ENCODE peak calls at places on chromosomes 5 and 9, in four cellular contexts. One of them, this sample, is unnamed.

GRCh38 chr5:89396262-89396975 is 513.4 kb upstream of the MEF2C start:
- DNase-seq in fibroblast of lung: no peak
- DNase-seq in stimulated activated CD4-positive, alpha-beta T cell treated with anti-CD3 and anti-CD28 coated beads, Interleukin-1b, Interleukin-23, amount 100 ng/mL, for 4 hours: no peak
- DNase-seq in activated B cell treated with CpG ODN at 0.5 μM for 24 hours: no peak
- DNase-seq in this sample: peak

GRCh38 chr5:1416856-1417469 is 28.3 kb downstream of the SLC6A3 start:
- DNase-seq in activated B cell treated with CpG ODN at 0.5 μM for 24 hours: no peak
- DNase-seq in stimulated activated CD4-positive, alpha-beta T cell treated with anti-CD3 and anti-CD28 coated beads, Interleukin-1b, Interleukin-23, amount 100 ng/mL, for 4 hours: no peak
- DNase-seq in fibroblast of lung: no peak
- DNase-seq in this sample: no peak

GRCh38 chr5:128596071-128596470 is 58.0 kb upstream of the FBN2 start:
- DNase-seq in activated B cell treated with CpG ODN at 0.5 μM for 24 hours: no peak
- DNase-seq in stimulated activated CD4-positive, alpha-beta T cell treated with anti-CD3 and anti-CD28 coated beads, Interleukin-1b, Interleukin-23, amount 100 ng/mL, for 4 hours: no peak
- DNase-seq in fibroblast of lung: peak
- DNase-seq in this sample: peak

GRCh38 chr5:154262376-154262775 is 71.8 kb downstream of the GALNT10 start:
- DNase-seq in fibroblast of lung: no peak
- DNase-seq in stimulated activated CD4-positive, alpha-beta T cell treated with anti-CD3 and anti-CD28 coated beads, Interleukin-1b, Interleukin-23, amount 100 ng/mL, for 4 hours: no peak
- DNase-seq in activated B cell treated with CpG ODN at 0.5 μM for 24 hours: no peak
- DNase-seq in this sample: no peak

GRCh38 chr9:132943677-132944293 is 631 bp downstream of the TSC1 start:
- DNase-seq in stimulated activated CD4-positive, alpha-beta T cell treated with anti-CD3 and anti-CD28 coated beads, Interleukin-1b, Interleukin-23, amount 100 ng/mL, for 4 hours: no peak
- DNase-seq in fibroblast of lung: no peak
- DNase-seq in activated B cell treated with CpG ODN at 0.5 μM for 24 hours: no peak
- DNase-seq in this sample: peak

GRCh38 chr5:38719403-38719802 is 126.4 kb upstream of the OSMR start:
- DNase-seq in fibroblast of lung: no peak
- DNase-seq in stimulated activated CD4-positive, alpha-beta T cell treated with anti-CD3 and anti-CD28 coated beads, Interleukin-1b, Interleukin-23, amount 100 ng/mL, for 4 hours: no peak
- DNase-seq in activated B cell treated with CpG ODN at 0.5 μM for 24 hours: no peak
- DNase-seq in this sample: no peak

GRCh38 chr9:109349431-109349846 is 28.6 kb upstream of the EPB41L4B start:
- DNase-seq in stimulated activated CD4-positive, alpha-beta T cell treated with anti-CD3 and anti-CD28 coated beads, Interleukin-1b, Interleukin-23, amount 100 ng/mL, for 4 hours: no peak
- DNase-seq in fibroblast of lung: peak
- DNase-seq in activated B cell treated with CpG ODN at 0.5 μM for 24 hours: no peak
- DNase-seq in this sample: no peak

GRCh38 chr9:101629624-101630023 is 34.9 kb upstream of the PPP3R2 start:
- DNase-seq in stimulated activated CD4-positive, alpha-beta T cell treated with anti-CD3 and anti-CD28 coated beads, Interleukin-1b, Interleukin-23, amount 100 ng/mL, for 4 hours: no peak
- DNase-seq in fibroblast of lung: no peak
- DNase-seq in activated B cell treated with CpG ODN at 0.5 μM for 24 hours: no peak
- DNase-seq in this sample: no peak

GRCh38 chr9:115689331-115689730 is 464.3 kb upstream of the PAPPA start:
- DNase-seq in fibroblast of lung: no peak
- DNase-seq in stimulated activated CD4-positive, alpha-beta T cell treated with anti-CD3 and anti-CD28 coated beads, Interleukin-1b, Interleukin-23, amount 100 ng/mL, for 4 hours: no peak
- DNase-seq in activated B cell treated with CpG ODN at 0.5 μM for 24 hours: no peak
- DNase-seq in this sample: no peak

GRCh38 chr9:23537192-23538059 is 288.6 kb downstream of the ELAVL2 start:
- DNase-seq in activated B cell treated with CpG ODN at 0.5 μM for 24 hours: no peak
- DNase-seq in stimulated activated CD4-positive, alpha-beta T cell treated with anti-CD3 and anti-CD28 coated beads, Interleukin-1b, Interleukin-23, amount 100 ng/mL, for 4 hours: no peak
- DNase-seq in fibroblast of lung: no peak
- DNase-seq in this sample: no peak

GRCh38 chr5:126970517-126971017 is 59.8 kb downstream of the MARCHF3 start:
- DNase-seq in fibroblast of lung: peak
- DNase-seq in stimulated activated CD4-positive, alpha-beta T cell treated with anti-CD3 and anti-CD28 coated beads, Interleukin-1b, Interleukin-23, amount 100 ng/mL, for 4 hours: no peak
- DNase-seq in activated B cell treated with CpG ODN at 0.5 μM for 24 hours: no peak
- DNase-seq in this sample: peak

GRCh38 chr5:1519631-1520141 is 4.1 kb downstream of the LPCAT1 start:
- DNase-seq in stimulated activated CD4-positive, alpha-beta T cell treated with anti-CD3 and anti-CD28 coated beads, Interleukin-1b, Interleukin-23, amount 100 ng/mL, for 4 hours: no peak
- DNase-seq in fibroblast of lung: no peak
- DNase-seq in activated B cell treated with CpG ODN at 0.5 μM for 24 hours: peak
- DNase-seq in this sample: no peak

GRCh38 chr9:89340332-89340731 is 22.0 kb downstream of the SECISBP2 start:
- DNase-seq in activated B cell treated with CpG ODN at 0.5 μM for 24 hours: no peak
- DNase-seq in fibroblast of lung: no peak
- DNase-seq in stimulated activated CD4-positive, alpha-beta T cell treated with anti-CD3 and anti-CD28 coated beads, Interleukin-1b, Interleukin-23, amount 100 ng/mL, for 4 hours: no peak
- DNase-seq in this sample: no peak

GRCh38 chr5:19660679-19661078 is 327.3 kb downstream of the CDH18 start:
- DNase-seq in fibroblast of lung: no peak
- DNase-seq in activated B cell treated with CpG ODN at 0.5 μM for 24 hours: no peak
- DNase-seq in stimulated activated CD4-positive, alpha-beta T cell treated with anti-CD3 and anti-CD28 coated beads, Interleukin-1b, Interleukin-23, amount 100 ng/mL, for 4 hours: no peak
- DNase-seq in this sample: no peak

GRCh38 chr9:6827370-6827949 is 69.7 kb downstream of the KDM4C start:
- DNase-seq in activated B cell treated with CpG ODN at 0.5 μM for 24 hours: no peak
- DNase-seq in fibroblast of lung: peak
- DNase-seq in stimulated activated CD4-positive, alpha-beta T cell treated with anti-CD3 and anti-CD28 coated beads, Interleukin-1b, Interleukin-23, amount 100 ng/mL, for 4 hours: no peak
- DNase-seq in this sample: peak

GRCh38 chr9:128694344-128694743 is 5.3 kb downstream of the SET start:
- DNase-seq in stimulated activated CD4-positive, alpha-beta T cell treated with anti-CD3 and anti-CD28 coated beads, Interleukin-1b, Interleukin-23, amount 100 ng/mL, for 4 hours: no peak
- DNase-seq in fibroblast of lung: no peak
- DNase-seq in activated B cell treated with CpG ODN at 0.5 μM for 24 hours: no peak
- DNase-seq in this sample: no peak

GRCh38 chr5:58153255-58153654 is 306.6 kb downstream of the PLK2 start:
- DNase-seq in activated B cell treated with CpG ODN at 0.5 μM for 24 hours: no peak
- DNase-seq in fibroblast of lung: peak
- DNase-seq in stimulated activated CD4-positive, alpha-beta T cell treated with anti-CD3 and anti-CD28 coated beads, Interleukin-1b, Interleukin-23, amount 100 ng/mL, for 4 hours: no peak
- DNase-seq in this sample: no peak

GRCh38 chr9:16828335-16829281 is 41.9 kb downstream of the BNC2 start:
- DNase-seq in fibroblast of lung: peak
- DNase-seq in activated B cell treated with CpG ODN at 0.5 μM for 24 hours: no peak
- DNase-seq in stimulated activated CD4-positive, alpha-beta T cell treated with anti-CD3 and anti-CD28 coated beads, Interleukin-1b, Interleukin-23, amount 100 ng/mL, for 4 hours: no peak
- DNase-seq in this sample: peak

GRCh38 chr5:54013556-54014157 is 296.7 kb downstream of the ARL15 start:
- DNase-seq in activated B cell treated with CpG ODN at 0.5 μM for 24 hours: no peak
- DNase-seq in stimulated activated CD4-positive, alpha-beta T cell treated with anti-CD3 and anti-CD28 coated beads, Interleukin-1b, Interleukin-23, amount 100 ng/mL, for 4 hours: no peak
- DNase-seq in fibroblast of lung: peak
- DNase-seq in this sample: peak

GRCh38 chr5:115815006-115815692 is 1.3 kb downstream of the CDO1 start:
- DNase-seq in fibroblast of lung: peak
- DNase-seq in activated B cell treated with CpG ODN at 0.5 μM for 24 hours: no peak
- DNase-seq in stimulated activated CD4-positive, alpha-beta T cell treated with anti-CD3 and anti-CD28 coated beads, Interleukin-1b, Interleukin-23, amount 100 ng/mL, for 4 hours: no peak
- DNase-seq in this sample: peak